ENCODE peak calls at places on chromosomes 1 and 21, in eight cellular contexts. J is BJ, E is sigmoid colon, S is mammary epithelial cell, U is neuronal stem cell, M is aorta, Y is NCI-H2107, C is choroid plexus epithelial cell. I is an unnamed sample.

GRCh38 chr1:239250353-239251035 is 135.9 kb upstream of the CHRM3 start:
- DNase-seq in J (no peak), E (no peak), S (peak), U (no peak), M (no peak), Y (no peak), C (no peak), I (no peak)

GRCh38 chr1:36160949-36161485 is 5.1 kb downstream of the MAP7D1 start:
- DNase-seq in J (no peak), E (peak), S (peak), U (no peak), M (peak), Y (no peak), C (peak), I (peak)

GRCh38 chr1:844472-845026 is 79.2 kb upstream of the SAMD11 start:
- DNase-seq in J (no peak), E (no peak), S (no peak), U (no peak), M (no peak), Y (no peak), C (no peak), I (no peak)

GRCh38 chr1:70504821-70505193 is 93.7 kb downstream of the CTH start:
- DNase-seq in J (peak), E (peak), S (no peak), U (no peak), M (no peak), Y (no peak), C (peak), I (no peak)

GRCh38 chr1:219416598-219417238 is 196.2 kb downstream of the ZC3H11B start:
- DNase-seq in J (no peak), E (peak), S (peak), U (peak), M (no peak), Y (peak), C (peak), I (peak)

GRCh38 chr1:116886532-116886931 is 23.2 kb upstream of the PTGFRN start:
- DNase-seq in J (no peak), E (no peak), S (peak), U (no peak), M (no peak), Y (no peak), C (peak), I (no peak)

GRCh38 chr1:39450956-39451601 is 40.4 kb upstream of the BMP8A start:
- DNase-seq in J (peak), E (no peak), S (no peak), U (no peak), M (no peak), Y (no peak), C (peak), I (peak)

GRCh38 chr1:44418022-44418673 is 13.1 kb downstream of the RNF220 start:
- DNase-seq in J (no peak), E (no peak), S (no peak), U (no peak), M (no peak), Y (no peak), C (no peak), I (no peak)

GRCh38 chr1:86773331-86774288 is 69.2 kb downstream of the SH3GLB1 start:
- DNase-seq in J (no peak), E (no peak), S (peak), U (no peak), M (no peak), Y (no peak), C (peak), I (no peak)

GRCh38 chr1:33111965-33112364 is 31.0 kb downstream of the AZIN2 start:
- DNase-seq in J (no peak), E (no peak), S (peak), U (no peak), M (no peak), Y (no peak), C (peak), I (no peak)

GRCh38 chr21:35239811-35240219 is 190.7 kb upstream of the RUNX1 start:
- DNase-seq in J (no peak), E (no peak), S (no peak), U (peak), M (no peak), Y (peak), C (no peak), I (no peak)

GRCh38 chr1:119582801-119583200 is 65.3 kb downstream of the ZNF697 start:
- DNase-seq in J (no peak), E (no peak), S (peak), U (peak), M (no peak), Y (peak), C (peak), I (peak)

GRCh38 chr1:247448107-247448778 is 9.7 kb downstream of the OR2B11 start:
- DNase-seq in J (peak), E (peak), S (peak), U (peak), M (peak), Y (no peak), C (peak), I (peak)

GRCh38 chr21:33578214-33578613 is 10.3 kb downstream of the DONSON start:
- DNase-seq in J (peak), E (no peak), S (no peak), U (no peak), M (no peak), Y (no peak), C (peak), I (no peak)

GRCh38 chr1:111179968-111180533 is 20.4 kb downstream of the DENND2D start:
- DNase-seq in J (no peak), E (no peak), S (no peak), U (no peak), M (no peak), Y (peak), C (no peak), I (no peak)

GRCh38 chr1:234608720-234609527 is 1.1 kb downstream of the IRF2BP2 start:
- DNase-seq in J (no peak), E (peak), S (peak), U (peak), M (peak), Y (no peak), C (peak), I (peak)

I was measured in right lobe of liver.